ENCODE peak calls at places on chromosomes 11 and 22, in seven cellular contexts. One of them, this sample, is unnamed. For H3K36me3, the result is how much of the 10 kb centered on the place peaks cover.

GRCh38 chr11:44729718-44730117 is 3.0 kb downstream of the TSPAN18 start:
- DNase-seq in SK-N-SH: no peak
- DNase-seq in GM12878: no peak
- DNase-seq in HepG2: no peak
- DNase-seq in HCT116: no peak
- DNase-seq in K562: no peak
- DNase-seq in H1: no peak
- DNase-seq in this sample: no peak

GRCh38 chr11:112971200-112971599 is 10.0 kb downstream of the NCAM1 start:
- DNase-seq in SK-N-SH: no peak
- DNase-seq in GM12878: no peak
- DNase-seq in HepG2: no peak
- DNase-seq in HCT116: no peak
- DNase-seq in K562: no peak
- DNase-seq in H1: no peak
- DNase-seq in this sample: no peak

GRCh38 chr11:7759010-7759409 is 37.7 kb downstream of the OR5P2 start:
- DNase-seq in SK-N-SH: no peak
- DNase-seq in GM12878: peak
- DNase-seq in HepG2: no peak
- DNase-seq in HCT116: no peak
- DNase-seq in K562: no peak
- DNase-seq in H1: no peak
- DNase-seq in this sample: no peak

GRCh38 chr11:122863704-122864326 is 18.7 kb upstream of the JHY start:
- DNase-seq in SK-N-SH: peak
- DNase-seq in GM12878: no peak
- DNase-seq in HepG2: no peak
- DNase-seq in HCT116: peak
- DNase-seq in K562: peak
- DNase-seq in H1: no peak
- DNase-seq in this sample: no peak

GRCh38 chr22:46049726-46050450 is 72.9 kb upstream of the WNT7B start:
- DNase-seq in SK-N-SH: no peak
- DNase-seq in GM12878: no peak
- DNase-seq in HepG2: no peak
- DNase-seq in HCT116: no peak
- DNase-seq in K562: no peak
- DNase-seq in H1: no peak
- DNase-seq in this sample: no peak

GRCh38 chr11:5092821-5093585 is 23.6 kb downstream of the OR52E1 start:
- DNase-seq in SK-N-SH: no peak
- DNase-seq in GM12878: no peak
- DNase-seq in HepG2: no peak
- DNase-seq in HCT116: no peak
- DNase-seq in K562: no peak
- DNase-seq in H1: no peak
- DNase-seq in this sample: no peak

GRCh38 chr22:49458708-49459099 is 369.0 kb downstream of the BRD1 start:
- DNase-seq in SK-N-SH: no peak
- DNase-seq in GM12878: no peak
- DNase-seq in HepG2: no peak
- DNase-seq in HCT116: no peak
- DNase-seq in K562: no peak
- DNase-seq in H1: no peak
- DNase-seq in this sample: no peak

GRCh38 chr11:45896392-45897068 is 10.5 kb downstream of the FREY1 start:
- DNase-seq in SK-N-SH: peak
- DNase-seq in GM12878: no peak
- DNase-seq in HepG2: no peak
- DNase-seq in HCT116: no peak
- DNase-seq in K562: no peak
- DNase-seq in H1: no peak
- DNase-seq in this sample: peak

GRCh38 chr22:35219012-35219411 is 38.3 kb upstream of the HMGXB4 start:
- DNase-seq in SK-N-SH: no peak
- DNase-seq in GM12878: no peak
- DNase-seq in HepG2: no peak
- DNase-seq in HCT116: peak
- DNase-seq in K562: peak
- DNase-seq in H1: no peak
- DNase-seq in this sample: no peak

GRCh38 chr11:113732092-113732491 is 26.0 kb upstream of the TMPRSS5 start:
- DNase-seq in SK-N-SH: no peak
- DNase-seq in GM12878: no peak
- DNase-seq in HepG2: no peak
- DNase-seq in HCT116: no peak
- DNase-seq in K562: no peak
- DNase-seq in H1: no peak
- DNase-seq in this sample: no peak

GRCh38 chr22:22848364-22848866 is 39.2 kb upstream of the IGLL5 start:
- DNase-seq in SK-N-SH: peak
- DNase-seq in GM12878: no peak
- DNase-seq in HepG2: peak
- DNase-seq in HCT116: peak
- DNase-seq in K562: peak
- DNase-seq in H1: no peak
- DNase-seq in this sample: peak

GRCh38 chr11:12727556-12728070 is 53.4 kb downstream of the TEAD1 start:
- DNase-seq in SK-N-SH: no peak
- DNase-seq in GM12878: no peak
- DNase-seq in HepG2: no peak
- DNase-seq in HCT116: no peak
- DNase-seq in K562: no peak
- DNase-seq in H1: no peak
- DNase-seq in this sample: no peak

GRCh38 chr22:27045103-27045940 is 387.9 kb downstream of the MIAT start:
- DNase-seq in SK-N-SH: no peak
- DNase-seq in GM12878: no peak
- DNase-seq in HepG2: no peak
- DNase-seq in HCT116: no peak
- DNase-seq in K562: no peak
- DNase-seq in H1: no peak
- DNase-seq in this sample: no peak

GRCh38 chr11:70281114-70281729 is 10.7 kb downstream of the PPFIA1 start:
- DNase-seq in SK-N-SH: no peak
- DNase-seq in GM12878: no peak
- DNase-seq in HepG2: no peak
- DNase-seq in HCT116: no peak
- DNase-seq in K562: no peak
- DNase-seq in H1: no peak
- DNase-seq in this sample: no peak

GRCh38 chr22:33726294-33726711 is 194.0 kb downstream of the LARGE1 start:
- DNase-seq in SK-N-SH: no peak
- DNase-seq in GM12878: no peak
- DNase-seq in HepG2: no peak
- DNase-seq in HCT116: no peak
- DNase-seq in K562: no peak
- DNase-seq in H1: no peak
- DNase-seq in this sample: no peak

GRCh38 chr11:44627911-44628729 is 62.7 kb downstream of the CD82 start:
- DNase-seq in SK-N-SH: peak
- DNase-seq in GM12878: no peak
- DNase-seq in HepG2: no peak
- DNase-seq in HCT116: no peak
- DNase-seq in K562: no peak
- DNase-seq in H1: no peak
- DNase-seq in this sample: no peak

GRCh38 chr11:83508804-83509203 is 222.6 kb upstream of the CCDC90B start:
- DNase-seq in SK-N-SH: no peak
- DNase-seq in GM12878: no peak
- DNase-seq in HepG2: peak
- DNase-seq in HCT116: no peak
- DNase-seq in K562: no peak
- DNase-seq in H1: no peak
- DNase-seq in this sample: no peak

DNA sequence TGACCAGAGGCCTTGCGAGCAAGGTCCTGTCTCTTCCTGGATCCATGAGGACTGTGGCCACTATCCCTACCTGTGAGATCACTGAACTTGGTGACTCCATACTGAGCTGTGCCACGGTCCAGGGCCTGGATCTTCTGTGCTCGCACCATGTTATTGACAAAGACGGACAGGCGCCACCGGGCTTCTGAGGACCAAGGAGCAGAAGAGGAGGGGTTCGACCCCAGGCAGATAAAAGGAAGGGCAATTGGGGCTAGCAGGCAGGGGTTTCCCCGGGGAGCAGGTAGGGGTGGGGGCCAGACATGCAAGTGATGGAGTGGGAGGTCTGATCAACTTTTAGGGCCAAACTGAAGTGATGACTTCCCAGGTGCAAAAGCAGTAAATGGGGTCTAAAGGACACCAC is 2.2 kb downstream of the CTSF start:
- DNase-seq in SK-N-SH: no peak
- DNase-seq in GM12878: no peak
- DNase-seq in HepG2: no peak
- DNase-seq in HCT116: no peak
- DNase-seq in K562: no peak
- DNase-seq in H1: no peak
- DNase-seq in this sample: no peak
- TF ChIP-seq YY1 in SK-N-SH: no peak
- TF ChIP-seq YY1 in GM12878: no peak
- TF ChIP-seq YY1 in HepG2: no peak
- TF ChIP-seq YY1 in HCT116: no peak
- TF ChIP-seq YY1 in K562: no peak
- TF ChIP-seq YY1 in H1: no peak
- TF ChIP-seq YY1 in this sample: no peak

DNA sequence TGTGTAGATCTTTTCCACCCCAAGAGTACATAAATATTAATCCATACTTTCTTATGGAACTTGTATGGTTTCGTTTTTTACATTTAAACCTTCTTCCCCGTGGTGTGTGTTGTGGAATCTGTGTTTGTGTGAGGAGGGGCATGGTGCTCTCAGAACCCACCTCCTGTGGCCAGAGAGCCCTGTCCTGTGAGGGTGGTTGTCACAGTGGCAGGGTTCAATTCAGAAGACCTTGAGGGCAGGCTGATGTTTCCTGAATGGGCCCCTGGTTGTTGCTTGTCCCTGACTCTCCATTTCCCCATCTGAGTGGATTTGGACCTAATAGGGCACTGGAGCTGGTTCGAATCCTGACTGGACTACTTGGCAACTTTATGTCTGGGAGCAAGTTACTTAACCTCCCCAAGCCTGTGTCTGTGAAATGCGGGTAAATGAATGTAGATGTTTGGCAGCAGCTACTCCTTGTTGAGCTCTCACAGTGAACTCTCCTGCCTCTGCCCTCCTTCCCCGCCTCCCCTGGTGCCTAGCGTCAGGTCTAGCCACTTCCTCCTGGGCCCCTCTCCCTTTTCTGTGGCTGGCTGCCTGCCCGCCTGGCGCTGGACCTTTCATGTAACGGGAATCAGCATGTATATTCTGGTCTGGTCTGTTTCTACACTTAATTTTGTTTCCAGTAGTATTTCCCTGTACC is 7.3 kb downstream of the NEAT1 start:
- DNase-seq in SK-N-SH: no peak
- DNase-seq in GM12878: no peak
- DNase-seq in HepG2: no peak
- DNase-seq in HCT116: no peak
- DNase-seq in K562: peak
- DNase-seq in H1: no peak
- DNase-seq in this sample: no peak
- H3K36me3 ChIP-seq in SK-N-SH: half or more
- H3K36me3 ChIP-seq in GM12878: under half
- H3K36me3 ChIP-seq in HepG2: under half
- H3K36me3 ChIP-seq in HCT116: under half
- H3K36me3 ChIP-seq in K562: half or more
- H3K36me3 ChIP-seq in H1: under half
- H3K36me3 ChIP-seq in this sample: under half

GRCh38 chr22:17578129-17578754 is 14.9 kb downstream of the SLC25A18 start:
- DNase-seq in SK-N-SH: no peak
- DNase-seq in GM12878: no peak
- DNase-seq in HepG2: peak
- DNase-seq in HCT116: no peak
- DNase-seq in K562: no peak
- DNase-seq in H1: no peak
- DNase-seq in this sample: no peak
- TF ChIP-seq YY1 in SK-N-SH: no peak
- TF ChIP-seq YY1 in GM12878: no peak
- TF ChIP-seq YY1 in HepG2: no peak
- TF ChIP-seq YY1 in HCT116: no peak
- TF ChIP-seq YY1 in K562: no peak
- TF ChIP-seq YY1 in H1: no peak
- TF ChIP-seq YY1 in this sample: no peak

GRCh38 chr11:63620928-63621539 is 6.8 kb upstream of the PLAAT3 start:
- DNase-seq in SK-N-SH: no peak
- DNase-seq in GM12878: no peak
- DNase-seq in HepG2: no peak
- DNase-seq in HCT116: no peak
- DNase-seq in K562: no peak
- DNase-seq in H1: no peak
- DNase-seq in this sample: no peak

GRCh38 chr11:63629426-63629825 is 15.2 kb upstream of the PLAAT3 start:
- DNase-seq in SK-N-SH: no peak
- DNase-seq in GM12878: no peak
- DNase-seq in HepG2: no peak
- DNase-seq in HCT116: no peak
- DNase-seq in K562: no peak
- DNase-seq in H1: no peak
- DNase-seq in this sample: no peak

GRCh38 chr11:63622318-63622717 is 8.1 kb upstream of the PLAAT3 start:
- DNase-seq in SK-N-SH: no peak
- DNase-seq in GM12878: no peak
- DNase-seq in HepG2: peak
- DNase-seq in HCT116: no peak
- DNase-seq in K562: no peak
- DNase-seq in H1: no peak
- DNase-seq in this sample: no peak

GRCh38 chr11:63619967-63620366 is 5.7 kb upstream of the PLAAT3 start:
- DNase-seq in SK-N-SH: no peak
- DNase-seq in GM12878: no peak
- DNase-seq in HepG2: no peak
- DNase-seq in HCT116: no peak
- DNase-seq in K562: no peak
- DNase-seq in H1: no peak
- DNase-seq in this sample: no peak

GRCh38 chr11:63623513-63624140 is 9.4 kb upstream of the PLAAT3 start:
- DNase-seq in SK-N-SH: no peak
- DNase-seq in GM12878: no peak
- DNase-seq in HepG2: no peak
- DNase-seq in HCT116: no peak
- DNase-seq in K562: no peak
- DNase-seq in H1: no peak
- DNase-seq in this sample: no peak
- H3K36me3 ChIP-seq in SK-N-SH: under half
- H3K36me3 ChIP-seq in GM12878: under half
- H3K36me3 ChIP-seq in HepG2: under half
- H3K36me3 ChIP-seq in HCT116: under half
- H3K36me3 ChIP-seq in K562: under half
- H3K36me3 ChIP-seq in H1: under half
- H3K36me3 ChIP-seq in this sample: under half

GRCh38 chr11:75422248-75423231 is 10.5 kb downstream of the KLHL35 start:
- DNase-seq in SK-N-SH: no peak
- DNase-seq in GM12878: no peak
- DNase-seq in HepG2: peak
- DNase-seq in HCT116: no peak
- DNase-seq in K562: peak
- DNase-seq in H1: no peak
- DNase-seq in this sample: no peak
- TF ChIP-seq YY1 in SK-N-SH: no peak
- TF ChIP-seq YY1 in GM12878: no peak
- TF ChIP-seq YY1 in HepG2: no peak
- TF ChIP-seq YY1 in HCT116: no peak
- TF ChIP-seq YY1 in K562: no peak
- TF ChIP-seq YY1 in H1: no peak
- TF ChIP-seq YY1 in this sample: no peak